ENCODE peak calls at places on chromosomes 2 and 18, in seven cellular contexts. N, A, E, J, Y, V and Q are unnamed samples. For H3K36me3, the result is how much of the 10 kb centered on the place peaks cover.

GRCh38 chr2:3485166-3485565 is 34.2 kb downstream of the ADI1 start:
- DNase-seq in N (no peak), A (no peak), E (no peak), J (no peak), Y (no peak), V (no peak), Q (no peak)

GRCh38 chr2:192236136-192236535 is 41.4 kb upstream of the TMEFF2 start:
- DNase-seq in N (no peak), A (peak), E (no peak), J (no peak), Y (no peak), V (no peak), Q (no peak)

GRCh38 chr2:113822087-113822805 is 65.8 kb upstream of the SLC35F5 start:
- DNase-seq in N (no peak), A (no peak), E (no peak), J (no peak), Y (no peak), V (no peak), Q (no peak)

GRCh38 chr2:108868911-108869310 is 82.3 kb downstream of the CCDC138 start:
- DNase-seq in N (no peak), A (no peak), E (no peak), J (no peak), Y (no peak), V (no peak), Q (no peak)

GRCh38 chr2:198371902-198372611 is 567.7 kb downstream of the PLCL1 start:
- DNase-seq in N (no peak), A (no peak), E (no peak), J (no peak), Y (no peak), V (no peak), Q (no peak)

GRCh38 chr2:138010890-138011289 is 46.6 kb downstream of the HNMT start:
- DNase-seq in N (no peak), A (no peak), E (no peak), J (no peak), Y (no peak), V (no peak), Q (no peak)

GRCh38 chr2:32772623-32773221 is 144.9 kb downstream of the TTC27 start:
- DNase-seq in N (no peak), A (peak), E (peak), J (peak), Y (peak), V (no peak), Q (no peak)

GRCh38 chr2:17149945-17150344 is 368.3 kb downstream of the RAD51AP2 start:
- DNase-seq in N (no peak), A (no peak), E (no peak), J (no peak), Y (no peak), V (no peak), Q (no peak)

GRCh38 chr2:157359628-157360027 is 34.0 kb upstream of the ERMN start:
- DNase-seq in N (no peak), A (no peak), E (no peak), J (no peak), Y (no peak), V (no peak), Q (no peak)

GRCh38 chr2:64338910-64339500 is 115.0 kb upstream of the LGALSL start:
- DNase-seq in N (no peak), A (peak), E (peak), J (no peak), Y (no peak), V (no peak), Q (no peak)

GRCh38 chr2:144364988-144365738 is 154.8 kb downstream of the ZEB2 start:
- DNase-seq in N (no peak), A (peak), E (no peak), J (no peak), Y (no peak), V (no peak), Q (no peak)

GRCh38 chr18:67402543-67402942 is 114.0 kb downstream of the DSEL start:
- DNase-seq in N (no peak), A (peak), E (no peak), J (no peak), Y (peak), V (no peak), Q (no peak)

GRCh38 chr2:122481717-122482116 is 726.3 kb downstream of the TSN start:
- DNase-seq in N (no peak), A (no peak), E (no peak), J (no peak), Y (no peak), V (no peak), Q (no peak)

GRCh38 chr18:23103449-23103848 is 31.8 kb upstream of the CABLES1 start:
- DNase-seq in N (no peak), A (no peak), E (no peak), J (no peak), Y (no peak), V (no peak), Q (no peak)

GRCh38 chr2:212539145-212539880 is 711 bp upstream of the ERBB4 start:
- DNase-seq in N (peak), A (no peak), E (peak), J (peak), Y (peak), V (no peak), Q (peak)

GRCh38 chr2:34234823-34235222 is 635.7 kb upstream of the FAM98A start:
- DNase-seq in N (no peak), A (no peak), E (no peak), J (no peak), Y (no peak), V (no peak), Q (no peak)

GRCh38 chr2:234818937-234819336 is 132.9 kb upstream of the SH3BP4 start:
- DNase-seq in N (no peak), A (no peak), E (no peak), J (no peak), Y (no peak), V (no peak), Q (no peak)

GRCh38 chr2:105761931-105762515 is 17.3 kb downstream of the NCK2 start:
- DNase-seq in N (no peak), A (peak), E (no peak), J (no peak), Y (no peak), V (no peak), Q (no peak)

GRCh38 chr2:206004004-206004693 is 81.8 kb downstream of the INO80D start:
- DNase-seq in N (no peak), A (no peak), E (peak), J (peak), Y (no peak), V (peak), Q (peak)
- H3K36me3 ChIP-seq in N (half or more), A (under half), E (under half), J (under half), Y (under half), V (under half), Q (under half)

DNA sequence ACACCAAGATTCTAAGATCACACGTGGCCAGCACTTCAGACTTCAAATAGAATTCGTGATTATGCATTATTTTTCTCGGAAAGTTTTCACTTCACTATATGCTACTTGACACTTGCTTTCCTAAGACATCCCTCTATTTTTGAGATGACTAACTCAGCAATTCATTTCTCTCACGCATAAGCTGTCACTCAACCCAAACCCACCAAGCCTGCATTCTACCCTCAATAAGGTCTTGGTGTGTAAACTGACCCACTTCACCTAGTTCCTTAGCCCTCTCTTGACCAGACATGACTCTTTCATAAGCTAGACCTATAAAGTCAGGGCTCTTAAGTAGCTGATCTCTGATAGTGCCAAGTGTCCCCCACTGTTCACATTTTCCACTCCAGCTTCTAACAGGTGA is 11.7 kb downstream of the CKAP2L start:
- DNase-seq in N (no peak), A (no peak), E (no peak), J (no peak), Y (no peak), V (no peak), Q (no peak)
- H3K36me3 ChIP-seq in N (under half), A (under half), E (half or more), J (under half), Y (under half), V (under half), Q (under half)

GRCh38 chr2:24259316-24259715 is 84.5 kb downstream of the FAM228A start:
- DNase-seq in N (no peak), A (no peak), E (no peak), J (no peak), Y (peak), V (no peak), Q (no peak)

GRCh38 chr2:24269270-24269669 is 91.1 kb downstream of the ITSN2 start:
- DNase-seq in N (no peak), A (peak), E (no peak), J (no peak), Y (peak), V (no peak), Q (no peak)

GRCh38 chr2:24262571-24262970 is 87.7 kb downstream of the FAM228A start:
- DNase-seq in N (no peak), A (no peak), E (no peak), J (no peak), Y (peak), V (no peak), Q (no peak)

GRCh38 chr2:24261441-24261840 is 86.6 kb downstream of the FAM228A start:
- DNase-seq in N (no peak), A (no peak), E (no peak), J (no peak), Y (peak), V (no peak), Q (no peak)

DNA sequence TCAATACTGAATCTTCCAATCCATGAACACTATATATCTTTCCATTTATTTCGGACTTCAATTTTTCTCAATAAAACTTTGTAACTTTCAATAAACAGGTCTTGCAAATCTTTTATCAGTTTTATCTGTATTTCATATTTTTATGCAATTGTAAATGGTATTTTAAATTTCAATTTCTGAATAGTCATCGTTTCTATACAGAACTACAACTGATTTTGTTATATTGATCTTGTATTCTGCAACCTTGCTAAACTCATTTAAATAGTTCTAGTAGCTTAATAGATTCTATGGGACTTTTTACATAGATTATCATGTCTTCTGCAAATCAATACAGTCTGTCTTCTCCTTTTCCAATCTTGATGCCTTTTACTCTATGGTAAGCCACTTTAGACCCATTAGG is 90.4 kb downstream of the FAM228A start:
- DNase-seq in N (no peak), A (no peak), E (no peak), J (no peak), Y (no peak), V (no peak), Q (no peak)
- H3K36me3 ChIP-seq in N (half or more), A (under half), E (under half), J (under half), Y (under half), V (under half), Q (under half)

DNA sequence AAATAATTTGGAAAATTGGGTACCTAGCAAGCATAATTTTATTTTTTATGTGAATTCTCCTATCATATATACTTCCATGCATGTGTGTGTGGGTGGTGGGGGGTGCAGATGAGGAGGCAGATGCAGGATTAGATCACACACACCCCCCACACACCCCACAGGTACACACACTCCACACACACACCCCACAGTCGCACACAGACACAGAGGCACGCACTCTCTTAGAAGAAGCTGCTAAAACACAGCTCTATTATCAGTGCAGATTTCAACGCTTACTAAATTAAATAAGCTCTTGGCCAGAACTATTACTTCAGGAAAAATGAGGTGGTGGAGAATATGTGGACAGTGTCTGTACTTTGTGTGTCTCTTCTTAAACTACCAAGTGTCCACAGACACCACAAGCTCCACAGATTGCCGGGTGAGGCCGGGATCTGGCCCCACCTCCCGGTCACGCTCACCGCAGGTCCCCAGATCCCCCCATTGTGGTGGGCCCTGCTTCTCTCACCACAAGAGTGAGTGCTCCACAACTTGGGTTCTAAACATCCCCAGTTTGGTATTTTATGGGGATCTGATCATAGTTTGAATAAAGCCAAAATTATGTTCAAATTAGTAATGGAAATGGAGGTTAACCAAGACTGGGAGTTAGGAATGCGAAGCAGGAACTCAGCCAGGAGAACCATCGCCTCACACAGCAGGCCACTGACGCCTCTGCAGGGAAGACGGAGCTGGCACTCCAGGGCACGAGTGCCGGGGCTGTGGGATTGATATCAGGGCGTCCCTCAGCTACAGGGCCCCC is 102.1 kb downstream of the PXDN start:
- DNase-seq in N (peak), A (peak), E (no peak), J (no peak), Y (no peak), V (no peak), Q (no peak)
- H3K36me3 ChIP-seq in N (under half), A (under half), E (under half), J (under half), Y (under half), V (under half), Q (under half)

DNA sequence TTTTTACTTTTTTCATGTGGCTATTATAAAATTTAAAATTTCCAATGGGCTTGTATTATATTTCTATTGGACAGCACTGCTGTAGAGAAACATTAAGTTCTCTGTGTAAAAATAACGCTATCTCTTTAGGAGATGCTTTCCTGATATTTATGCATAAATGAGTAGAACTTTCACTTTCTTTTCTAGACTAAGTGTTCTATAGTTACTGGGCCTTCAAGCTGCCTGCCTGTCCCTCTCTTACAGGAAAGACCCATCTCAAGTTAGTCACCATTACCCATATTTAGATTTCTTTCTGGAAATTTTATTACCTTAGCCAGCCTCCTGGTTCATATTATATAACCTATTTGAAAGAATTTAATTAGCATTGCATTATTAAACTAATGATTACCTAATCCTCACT is 4.8 kb downstream of the ITGA4 start:
- DNase-seq in N (no peak), A (no peak), E (no peak), J (no peak), Y (no peak), V (no peak), Q (no peak)
- H3K36me3 ChIP-seq in N (under half), A (under half), E (under half), J (under half), Y (under half), V (under half), Q (under half)

GRCh38 chr2:8495189-8495855 is 186.5 kb upstream of the ID2 start:
- DNase-seq in N (no peak), A (no peak), E (no peak), J (no peak), Y (no peak), V (no peak), Q (no peak)

GRCh38 chr2:8494589-8494988 is 187.3 kb upstream of the ID2 start:
- DNase-seq in N (no peak), A (no peak), E (no peak), J (no peak), Y (no peak), V (no peak), Q (no peak)

GRCh38 chr2:8494151-8494550 is 187.7 kb upstream of the ID2 start:
- DNase-seq in N (no peak), A (no peak), E (no peak), J (no peak), Y (no peak), V (no peak), Q (no peak)

GRCh38 chr2:8496079-8496478 is 185.8 kb upstream of the ID2 start:
- DNase-seq in N (no peak), A (no peak), E (no peak), J (no peak), Y (no peak), V (no peak), Q (no peak)

DNA sequence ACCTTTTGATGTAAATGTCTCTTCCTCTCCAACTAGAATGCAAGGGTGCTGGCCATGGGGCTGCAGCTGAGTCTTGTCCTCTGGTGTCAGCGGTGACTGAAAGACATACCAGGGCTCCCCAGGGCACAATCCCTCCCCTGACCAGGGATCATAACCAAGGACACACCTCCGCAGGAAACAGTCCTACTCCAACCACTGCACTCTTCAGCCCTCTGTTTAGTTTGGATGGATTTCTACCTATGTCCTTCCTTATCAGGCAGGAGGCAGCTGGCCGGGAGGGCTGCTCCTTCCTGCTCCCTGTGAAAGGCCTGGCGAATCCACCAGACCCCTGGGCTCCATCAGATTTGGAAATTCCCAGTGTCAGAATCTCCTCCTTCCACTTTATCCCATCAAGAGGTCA is 185.2 kb upstream of the ID2 start:
- DNase-seq in N (no peak), A (no peak), E (no peak), J (no peak), Y (no peak), V (no peak), Q (no peak)
- H3K36me3 ChIP-seq in N (under half), A (under half), E (under half), J (under half), Y (under half), V (under half), Q (under half)

DNA sequence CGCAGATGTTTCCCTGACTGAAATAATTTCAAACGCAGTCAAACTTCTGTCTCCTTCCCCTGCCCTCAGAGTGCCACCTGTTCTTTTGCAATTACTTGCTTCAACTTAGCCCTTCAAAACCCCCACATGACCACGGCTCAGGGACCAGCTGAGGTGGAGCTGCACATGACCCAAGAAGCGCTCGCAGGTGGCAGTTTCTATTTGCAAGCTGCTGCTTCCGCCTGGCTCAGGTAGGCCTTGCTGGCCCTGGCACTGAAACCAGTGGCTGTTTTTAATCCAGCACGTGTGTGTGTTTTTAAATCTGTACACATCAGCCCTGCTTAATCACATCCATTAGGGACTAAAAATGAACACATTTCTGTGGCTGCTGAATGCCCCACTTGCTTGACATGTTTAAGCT is 95.3 kb downstream of the CCDC93 start:
- DNase-seq in N (no peak), A (no peak), E (peak), J (no peak), Y (no peak), V (peak), Q (no peak)
- H3K36me3 ChIP-seq in N (half or more), A (half or more), E (under half), J (under half), Y (under half), V (under half), Q (under half)

GRCh38 chr2:37276291-37276690 is 44.8 kb downstream of the NDUFAF7 start:
- DNase-seq in N (no peak), A (no peak), E (no peak), J (no peak), Y (no peak), V (no peak), Q (no peak)
- H3K36me3 ChIP-seq in N (half or more), A (under half), E (half or more), J (under half), Y (under half), V (under half), Q (under half)

GRCh38 chr2:103809946-103810345 is 1044.0 kb upstream of the POU3F3 start:
- DNase-seq in N (no peak), A (no peak), E (no peak), J (no peak), Y (no peak), V (no peak), Q (no peak)
- H3K36me3 ChIP-seq in N (under half), A (under half), E (under half), J (under half), Y (under half), V (under half), Q (under half)

DNA sequence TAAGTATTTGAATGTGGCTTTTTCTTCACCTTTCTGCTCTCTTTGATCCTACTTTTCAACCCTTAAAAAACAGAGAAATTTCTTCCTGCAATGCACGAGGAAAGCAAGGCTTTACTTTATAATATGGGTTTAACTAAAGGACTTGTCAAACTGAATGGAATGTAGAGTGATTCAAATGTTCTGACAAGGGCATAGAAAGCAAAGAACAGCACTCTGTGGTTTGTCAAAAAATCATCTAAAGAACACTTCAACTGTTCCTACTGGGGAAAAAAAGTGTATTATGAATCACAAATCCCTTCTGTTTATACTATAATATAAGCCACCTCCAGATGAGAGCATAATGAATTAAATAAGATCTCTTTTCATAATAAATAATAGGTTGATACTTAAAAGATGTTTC is 45.0 kb upstream of the RIT2 start:
- DNase-seq in N (no peak), A (peak), E (no peak), J (no peak), Y (no peak), V (no peak), Q (no peak)
- H3K36me3 ChIP-seq in N (under half), A (under half), E (under half), J (under half), Y (under half), V (under half), Q (under half)